ENCODE peak calls at places on chromosomes 2 and 18, in four cellular contexts. J is CD14-positive monocyte; R is stimulated activated naive B cell treated with anti-CD40 and anti-IgM and Interleukin-4, amounts not matched to agents 10 μg/mL and 1 μg/mL and 100 μg/mL, for 72 hours; N is iPS DF 19.7. D is an unnamed sample.

GRCh38 chr2:239866778-239867177 is 158.4 kb downstream of the NDUFA10 start:
- DNase-seq in J (no peak), R (no peak), N (no peak), D (no peak)

GRCh38 chr18:41449612-41450011 is 505.4 kb upstream of the PIK3C3 start:
- DNase-seq in J (no peak), R (no peak), N (no peak), D (no peak)

GRCh38 chr2:192236136-192236535 is 41.4 kb upstream of the TMEFF2 start:
- DNase-seq in J (no peak), R (no peak), N (no peak), D (peak; percentile 73)

GRCh38 chr18:10536270-10536669 is 10.4 kb downstream of the NAPG start:
- DNase-seq in J (no peak), R (no peak), N (no peak), D (peak; percentile 44)

GRCh38 chr2:40144022-40144421 is 307.9 kb downstream of the SLC8A1 start:
- DNase-seq in J (no peak), R (no peak), N (peak; percentile 15), D (no peak)

GRCh38 chr2:33378551-33379220 is 97.8 kb upstream of the RASGRP3 start:
- DNase-seq in J (no peak), R (no peak), N (no peak), D (peak; percentile 52)

GRCh38 chr18:55064760-55065159 is 105.5 kb upstream of the CCDC68 start:
- DNase-seq in J (no peak), R (peak; percentile 85), N (no peak), D (no peak)

GRCh38 chr2:235740821-235741220 is 247.0 kb downstream of the AGAP1 start:
- DNase-seq in J (no peak), R (no peak), N (no peak), D (no peak)

GRCh38 chr2:187851955-187852624 is 297.9 kb upstream of the TFPI start:
- DNase-seq in J (no peak), R (no peak), N (no peak), D (no peak)

GRCh38 chr2:14123436-14124103 is 508.9 kb upstream of the LRATD1 start:
- DNase-seq in J (no peak), R (no peak), N (no peak), D (no peak)

GRCh38 chr2:217297096-217297495 is 437.2 kb upstream of the TNP1 start:
- DNase-seq in J (no peak), R (no peak), N (no peak), D (no peak)